ENCODE peak calls at places on chromosome X, in six cellular contexts. Q is stimulated activated CD8-positive, alpha-beta memory T cell treated with anti-CD3 and anti-CD28 coated beads, Interleukin-15, amount 100 ng/mL, for 1 hour; N is fibroblast of the conjunctiva; X is stimulated activated CD4-positive, alpha-beta T cell treated with anti-CD3 and anti-CD28 coated beads, Interleukin-15, amount 100 ng/mL, for 24 hours; L is endodermal cell; F is pulmonary artery endothelial cell. M is an unnamed sample.

GRCh38 chrX:8052909-8053308 is 118.2 kb downstream of the VCX2 start:
- DNase-seq in L (no peak), Q (no peak), X (no peak), N (no peak), F (no peak), M (no peak)

GRCh38 chrX:138487866-138488265 is 223.7 kb downstream of the FGF13 start:
- DNase-seq in X (no peak), F (no peak), N (no peak), Q (no peak), L (no peak), M (no peak)

GRCh38 chrX:68647156-68647957 is at the start of gene STARD8:
- DNase-seq in L (peak; percentile 86), F (no peak), Q (no peak), X (no peak), N (peak; percentile 16), M (peak; percentile 57)

GRCh38 chrX:39443240-39443639 is 642.0 kb downstream of the MID1IP1 start:
- DNase-seq in N (no peak), F (no peak), Q (no peak), L (no peak), X (no peak), M (no peak)

GRCh38 chrX:129781134-129782014 is 1.6 kb downstream of the SASH3 start:
- DNase-seq in L (peak; percentile 67), F (no peak), X (peak; percentile 88), N (no peak), Q (peak; percentile 59), M (no peak)

GRCh38 chrX:129318375-129318774 is 204.9 kb downstream of the SMARCA1 start:
- DNase-seq in X (peak; percentile 2), Q (no peak), N (no peak), F (no peak), L (peak; percentile 54), M (peak; percentile 6)

GRCh38 chrX:130716822-130717405 is 186.1 kb downstream of the ENOX2 start:
- DNase-seq in L (no peak), N (no peak), Q (no peak), X (no peak), F (no peak), M (no peak)

GRCh38 chrX:71493111-71493613 is 39.7 kb upstream of the OGT start:
- DNase-seq in F (no peak), X (no peak), L (no peak), N (peak; percentile 26), Q (no peak), M (peak; percentile 2)

GRCh38 chrX:18702362-18703195 is 4.9 kb upstream of the PPEF1 start:
- DNase-seq in N (peak; percentile 16), L (no peak), F (no peak), Q (no peak), X (no peak), M (peak; percentile 67)

GRCh38 chrX:72314881-72315280 is 9.2 kb upstream of the CITED1 start:
- DNase-seq in L (no peak), X (no peak), F (no peak), Q (no peak), N (no peak), M (no peak)

GRCh38 chrX:10146350-10146749 is 10.4 kb upstream of the CLCN4 start:
- DNase-seq in N (no peak), F (no peak), L (no peak), X (no peak), Q (no peak), M (no peak)

GRCh38 chrX:123976671-123977316 is 15.3 kb downstream of the STAG2 start:
- DNase-seq in X (no peak), N (no peak), F (no peak), L (no peak), Q (no peak), M (peak; percentile 57)

GRCh38 chrX:150473371-150473770 is 95.0 kb upstream of the MTM1 start:
- DNase-seq in Q (no peak), X (no peak), N (no peak), L (no peak), F (no peak), M (no peak)

GRCh38 chrX:152869972-152870371 is 27.9 kb upstream of the ZNF185 start:
- DNase-seq in L (no peak), Q (no peak), X (no peak), F (no peak), N (no peak), M (no peak)

GRCh38 chrX:150489359-150490015 is 78.9 kb upstream of the MTM1 start:
- DNase-seq in F (no peak), X (no peak), Q (no peak), L (no peak), N (no peak), M (no peak)

GRCh38 chrX:75156537-75156945 is 458 bp upstream of the ABCB7 start:
- DNase-seq in X (no peak), F (no peak), N (no peak), L (no peak), Q (no peak), M (peak; percentile 51)